ENCODE peak calls at places on chromosomes 2 and 18, in four cellular contexts. D is fibroblast of mammary gland, M is astrocyte of the cerebellum, Z is AG09309. I is an unnamed sample.

GRCh38 chr2:205197468-205198129 is 484.7 kb upstream of the NRP2 start:
- DNase-seq in Z (no peak), M (no peak), D (peak; percentile 34), I (no peak)

GRCh38 chr2:200305797-200306718 is at the start of gene SPATS2L:
- DNase-seq in D (peak; percentile 71), Z (no peak), M (no peak), I (peak; percentile 17)

GRCh38 chr2:217610411-217610814 is 392.4 kb downstream of the TNS1 start:
- DNase-seq in M (no peak), Z (no peak), D (no peak), I (peak; percentile 7)

GRCh38 chr2:5022056-5022455 is 670.1 kb upstream of the SOX11 start:
- DNase-seq in M (no peak), Z (no peak), D (no peak), I (no peak)

GRCh38 chr2:62014102-62014501 is 108.6 kb downstream of the COMMD1 start:
- DNase-seq in M (peak; percentile 71), D (peak; percentile 74), Z (peak; percentile 66), I (peak; percentile 93)

GRCh38 chr18:76981388-76981968 is 151.1 kb downstream of the MBP start:
- DNase-seq in D (no peak), Z (no peak), M (no peak), I (peak; percentile 73)

GRCh38 chr2:33467413-33467812 is 9.0 kb upstream of the RASGRP3 start:
- DNase-seq in M (no peak), D (no peak), Z (no peak), I (no peak)

GRCh38 chr2:132971310-132972061 is 301.5 kb upstream of the LYPD1 start:
- DNase-seq in Z (no peak), M (no peak), D (no peak), I (no peak)

GRCh38 chr2:70565039-70565731 is 11.6 kb upstream of the TGFA start:
- DNase-seq in D (no peak), Z (no peak), M (no peak), I (no peak)

GRCh38 chr2:1744446-1745170 is at the start of gene PXDN:
- DNase-seq in Z (no peak), D (peak; percentile 66), M (no peak), I (no peak)
- TF ChIP-seq CTCF in Z (no peak), D (no peak), M (no peak), I (no peak)

GRCh38 chr2:230642966-230643365 is 69.7 kb upstream of the CAB39 start:
- DNase-seq in Z (no peak), D (no peak), M (no peak), I (no peak)
- H3K4me3 ChIP-seq in Z (no peak overlapping the region), D (no peak overlapping the region), M (no peak overlapping the region), I (no peak overlapping the region)

GRCh38 chr18:55384551-55385275 is 203.3 kb downstream of the TCF4 start:
- DNase-seq in M (no peak), D (peak; percentile 49), Z (no peak), I (no peak)
- TF ChIP-seq CTCF in M (peak; percentile 65), D (peak; percentile 69), Z (peak; percentile 85), I (peak; percentile 65)

GRCh38 chr2:73494031-73494430 is 108.4 kb downstream of the ALMS1 start:
- DNase-seq in Z (no peak), M (no peak), D (peak; percentile 26), I (no peak)
- H3K4me3 ChIP-seq in Z (no peak overlapping the region), M (no peak overlapping the region), D (no peak overlapping the region), I (no peak overlapping the region)

GRCh38 chr2:121287956-121288355 is 3.0 kb upstream of the TFCP2L1 start:
- DNase-seq in D (no peak), Z (no peak), M (no peak), I (no peak)

GRCh38 chr2:121285077-121285449 is at the start of gene TFCP2L1:
- DNase-seq in D (no peak), Z (no peak), M (no peak), I (no peak)

GRCh38 chr2:121287146-121287798 is 2.3 kb upstream of the TFCP2L1 start:
- DNase-seq in Z (no peak), D (no peak), M (no peak), I (no peak)

GRCh38 chr2:121285926-121286325 is 924 bp upstream of the TFCP2L1 start:
- DNase-seq in D (no peak), Z (no peak), M (no peak), I (no peak)

DNA sequence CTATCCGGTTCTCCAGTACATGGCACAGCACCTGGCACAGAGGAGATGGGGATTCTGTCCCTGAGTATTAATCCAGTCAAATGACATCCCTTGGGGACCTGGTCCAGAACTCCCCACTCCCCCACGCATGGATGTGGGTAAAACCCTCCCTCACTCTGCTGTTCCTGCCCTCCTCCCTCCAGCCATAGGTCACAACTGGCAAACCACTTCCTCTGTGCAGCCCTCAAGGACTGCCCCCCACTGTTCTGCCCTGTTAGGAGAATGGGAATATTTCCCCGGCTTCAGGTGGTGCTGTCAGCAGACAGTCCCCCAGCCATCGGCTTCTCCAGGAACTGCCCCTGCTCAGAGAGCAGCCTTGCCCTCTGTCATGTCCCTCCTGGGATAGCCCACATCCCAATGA is 1.5 kb upstream of the TFCP2L1 start:
- DNase-seq in M (no peak), D (no peak), Z (no peak), I (no peak)
- TF ChIP-seq CTCF in M (no peak), D (no peak), Z (no peak), I (no peak)

GRCh38 chr2:196966078-196966477 is 39.6 kb upstream of the PGAP1 start:
- DNase-seq in M (no peak), Z (no peak), D (no peak), I (no peak)

GRCh38 chr2:196963961-196964360 is 37.5 kb upstream of the PGAP1 start:
- DNase-seq in D (no peak), Z (no peak), M (no peak), I (no peak)

GRCh38 chr2:196970089-196970488 is 43.6 kb upstream of the PGAP1 start:
- DNase-seq in Z (no peak), D (peak; percentile 28), M (no peak), I (no peak)

GRCh38 chr2:196967775-196968174 is 41.3 kb upstream of the PGAP1 start:
- DNase-seq in M (no peak), D (no peak), Z (no peak), I (no peak)

DNA sequence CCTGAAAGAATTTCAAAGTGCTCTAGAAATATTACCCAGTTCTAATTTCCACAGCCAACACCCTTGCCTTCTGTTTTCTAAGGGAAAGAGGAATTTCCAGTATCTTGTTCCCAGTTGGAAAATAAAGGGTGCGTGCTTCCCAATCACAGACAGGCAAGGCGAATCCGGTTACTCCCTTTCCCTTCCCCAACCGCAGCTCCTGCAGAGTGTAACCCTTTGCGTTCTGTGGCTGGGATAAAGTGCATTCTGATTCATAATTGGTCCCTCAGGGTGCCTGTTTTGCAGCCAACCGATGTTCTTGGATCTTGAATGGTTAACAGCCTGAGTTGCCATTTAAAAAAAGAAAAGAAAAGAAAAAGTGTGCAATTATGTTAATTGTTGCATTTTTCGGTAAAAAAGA is 40.6 kb upstream of the PGAP1 start:
- DNase-seq in M (peak; percentile 34), D (peak; percentile 67), Z (no peak), I (no peak)
- H3K4me3 ChIP-seq in M (peak overlapping the region; percentile 3), D (peak overlapping the region; percentile 30), Z (peak overlapping the region; percentile 29), I (no peak overlapping the region)